ENCODE peak calls at places on chromosome 18, in five cellular contexts. M is K562, G is endothelial cell of umbilical vein, E is keratinocyte, V is neural progenitor cell. K is an unnamed sample.

GRCh38 chr18:47113796-47114540 is 36.3 kb downstream of the HDHD2 start:
- DNase-seq in M (no peak), G (no peak), E (no peak), V (peak; percentile 63), K (no peak)

GRCh38 chr18:72470391-72470790 is 73.8 kb downstream of the CBLN2 start:
- DNase-seq in M (no peak), G (no peak), E (no peak), V (no peak), K (no peak)

GRCh38 chr18:42765225-42765624 is 350.3 kb downstream of the RIT2 start:
- DNase-seq in M (no peak), G (no peak), E (no peak), V (no peak), K (no peak)

GRCh38 chr18:73340135-73340934 is 472.5 kb upstream of the NETO1 start:
- DNase-seq in M (no peak), G (no peak), E (no peak), V (no peak), K (peak; percentile 6)

GRCh38 chr18:3782901-3783300 is 332.9 kb downstream of the TGIF1 start:
- DNase-seq in M (no peak), G (no peak), E (no peak), V (no peak), K (no peak)

GRCh38 chr18:75265872-75266271 is 55.3 kb downstream of the TSHZ1 start:
- DNase-seq in M (no peak), G (no peak), E (no peak), V (no peak), K (no peak)

GRCh38 chr18:3590096-3590655 is 140.2 kb downstream of the TGIF1 start:
- DNase-seq in M (no peak), G (no peak), E (no peak), V (no peak), K (no peak)

GRCh38 chr18:26215247-26215970 is 10.8 kb upstream of the TAF4B start:
- DNase-seq in M (no peak), G (no peak), E (no peak), V (no peak), K (peak; percentile 73)

GRCh38 chr18:336753-337152 is 68.9 kb upstream of the THOC1 start:
- DNase-seq in M (no peak), G (no peak), E (no peak), V (no peak), K (no peak)

GRCh38 chr18:50836521-50836957 is 16.7 kb upstream of the MRO start:
- DNase-seq in M (no peak), G (peak; percentile 84), E (peak; percentile 42), V (no peak), K (peak; percentile 38)

GRCh38 chr18:8997634-8998033 is 104.9 kb upstream of the NDUFV2 start:
- DNase-seq in M (no peak), G (no peak), E (no peak), V (peak; percentile 33), K (no peak)

GRCh38 chr18:9661564-9661963 is 46.5 kb upstream of the RAB31 start:
- DNase-seq in M (no peak), G (no peak), E (no peak), V (no peak), K (no peak)

GRCh38 chr18:59823611-59824195 is 76.1 kb upstream of the PMAIP1 start:
- DNase-seq in M (peak; percentile 36), G (peak; percentile 51), E (peak; percentile 13), V (peak; percentile 89), K (peak; percentile 53)

GRCh38 chr18:27185025-27185763 is at the start of gene CHST9:
- DNase-seq in M (no peak), G (no peak), E (no peak), V (peak; percentile 73), K (no peak)

GRCh38 chr18:36181898-36182506 is 5.3 kb upstream of the MOCOS start:
- DNase-seq in M (no peak), G (no peak), E (no peak), V (no peak), K (no peak)

GRCh38 chr18:79873449-79874110 is 75.8 kb downstream of the KCNG2 start:
- DNase-seq in M (no peak), G (no peak), E (no peak), V (no peak), K (no peak)

GRCh38 chr18:56189615-56190014 is 448.8 kb downstream of the TXNL1 start:
- DNase-seq in M (peak; percentile 13), G (no peak), E (no peak), V (no peak), K (no peak)

GRCh38 chr18:26621161-26622026 is 73.0 kb upstream of the KCTD1 start:
- DNase-seq in M (peak; percentile 51), G (peak; percentile 15), E (no peak), V (peak; percentile 72), K (peak; percentile 68)

GRCh38 chr18:46222710-46223360 is 118.7 kb downstream of the HAUS1 start:
- DNase-seq in M (no peak), G (no peak), E (no peak), V (no peak), K (no peak)

GRCh38 chr18:65706646-65707045 is 44.2 kb upstream of the CDH7 start:
- DNase-seq in M (no peak), G (no peak), E (no peak), V (no peak), K (no peak)

GRCh38 chr18:10312316-10313015 is 142.0 kb upstream of the APCDD1 start:
- DNase-seq in M (no peak), G (no peak), E (no peak), V (no peak), K (no peak)

GRCh38 chr18:78208052-78208451 is 771.6 kb upstream of the SALL3 start:
- DNase-seq in M (no peak), G (no peak), E (no peak), V (peak; percentile 66), K (no peak)
- H3K9ac ChIP-seq in M (no peak overlapping the region), G (no peak overlapping the region), E (no peak overlapping the region), V (no peak overlapping the region), K (no peak overlapping the region)

GRCh38 chr18:54696616-54697293 is 105.7 kb downstream of the DYNAP start:
- DNase-seq in M (no peak), G (no peak), E (no peak), V (no peak), K (no peak)
- TF ChIP-seq EZH2 in M (no peak), G (no peak), E (no peak), V (no peak), K (no peak)

GRCh38 chr18:61991836-61992235 is 99.0 kb upstream of the RNF152 start:
- DNase-seq in M (no peak), G (no peak), E (no peak), V (no peak), K (no peak)

GRCh38 chr18:61992285-61992684 is 99.5 kb upstream of the RNF152 start:
- DNase-seq in M (no peak), G (peak; percentile 95), E (no peak), V (no peak), K (no peak)

GRCh38 chr18:61989138-61989537 is 96.3 kb upstream of the RNF152 start:
- DNase-seq in M (no peak), G (no peak), E (no peak), V (no peak), K (no peak)

GRCh38 chr18:61992923-61993322 is 100.1 kb upstream of the RNF152 start:
- DNase-seq in M (no peak), G (no peak), E (no peak), V (no peak), K (peak; percentile 29)

GRCh38 chr18:61991201-61991600 is 98.4 kb upstream of the RNF152 start:
- DNase-seq in M (no peak), G (peak; percentile 41), E (no peak), V (no peak), K (no peak)
- H3K9ac ChIP-seq in M (no peak overlapping the region), G (no peak overlapping the region), E (no peak overlapping the region), V (no peak overlapping the region), K (no peak overlapping the region)

DNA sequence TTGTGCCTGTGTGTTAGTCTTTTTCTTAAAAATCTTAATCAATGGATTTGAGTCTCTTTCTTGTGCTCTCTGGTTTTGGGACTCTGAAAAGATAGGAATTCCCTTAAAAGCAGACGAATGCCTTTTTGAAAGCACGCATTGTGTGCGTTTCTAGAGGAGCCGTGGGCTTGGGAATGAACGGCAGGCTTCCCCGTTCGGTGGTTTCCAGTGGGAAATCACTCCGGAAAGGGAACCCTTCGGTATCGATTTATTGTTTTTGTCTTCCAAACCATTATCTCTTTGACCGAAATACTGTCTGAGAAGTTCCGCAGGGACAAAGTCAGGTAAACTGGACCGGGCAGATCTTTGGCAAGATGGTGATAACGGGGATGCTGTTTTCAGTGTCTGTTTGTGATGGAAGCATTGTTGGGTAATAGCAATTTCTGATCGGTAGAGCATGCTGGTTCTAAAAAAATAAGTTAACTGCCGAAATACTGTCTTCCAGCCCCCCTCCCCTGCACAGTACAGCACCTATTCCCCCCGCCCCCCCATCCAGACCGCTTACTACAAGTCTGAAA is 429 bp downstream of the SETBP1 start:
- DNase-seq in M (no peak), G (no peak), E (no peak), V (no peak), K (no peak)
- TF ChIP-seq EZH2 in M (no peak), G (peak; percentile 55), E (no peak), V (peak; percentile 38), K (no peak)

DNA sequence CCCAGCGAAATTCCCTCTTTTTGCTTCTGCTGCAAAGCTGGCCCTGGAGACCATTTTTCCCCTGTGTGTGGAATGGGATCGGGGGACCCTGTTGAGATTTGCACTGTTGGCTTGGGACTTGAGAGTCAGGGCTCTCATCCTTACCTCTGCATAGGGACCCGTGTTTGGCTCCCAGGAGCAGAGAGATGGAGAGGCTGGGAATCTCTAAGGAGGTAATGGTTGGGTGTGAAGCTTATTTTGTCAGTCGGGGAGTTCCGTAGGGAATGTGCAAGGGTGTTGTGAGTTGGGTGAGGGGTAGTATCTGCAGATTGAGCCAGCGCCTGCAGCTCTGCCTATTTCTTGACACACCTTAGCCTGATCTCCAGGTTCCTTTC is 4.5 kb downstream of the GATA6 start:
- DNase-seq in M (no peak), G (peak; percentile 66), E (no peak), V (peak; percentile 18), K (no peak)
- H3K9ac ChIP-seq in M (no peak overlapping the region), G (peak overlapping the region; percentile 93), E (no peak overlapping the region), V (no peak overlapping the region), K (no peak overlapping the region)

DNA sequence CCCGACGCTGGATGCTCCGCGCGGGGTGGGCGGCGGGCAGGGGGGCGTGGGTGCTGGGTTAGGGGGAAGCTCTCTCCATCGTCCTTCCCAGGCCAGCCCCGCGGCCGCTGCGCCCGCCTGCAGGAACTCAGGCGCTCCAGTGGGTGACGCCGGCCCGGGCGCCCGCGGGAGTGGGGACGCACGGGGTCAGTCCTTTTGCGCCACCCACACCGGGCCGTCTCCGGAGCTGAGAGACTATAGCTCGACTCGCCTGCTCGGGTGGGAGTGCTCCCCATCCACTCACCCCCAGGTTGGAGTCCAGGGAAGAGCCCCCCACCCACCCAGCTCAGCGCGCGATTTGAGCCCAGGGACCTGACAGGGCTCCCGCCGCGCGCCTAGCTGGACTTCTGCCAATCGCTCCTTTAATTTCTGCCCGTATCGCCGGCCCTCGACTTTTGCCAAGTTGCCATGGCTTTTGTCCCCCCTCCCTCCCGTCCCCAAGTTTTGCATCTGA is 205.6 kb upstream of the SMAD2 start:
- DNase-seq in M (no peak), G (no peak), E (no peak), V (peak; percentile 37), K (no peak)
- TF ChIP-seq EZH2 in M (no peak), G (no peak), E (peak; percentile 81), V (no peak), K (no peak)

K was measured in MM.1S.